ENCODE peak calls at places on chromosome 9, in eight cellular contexts. T, F, P, W, X, R, L and Y are unnamed samples. For H3K4me1 and H3K9me3, the result is how much of the 10 kb centered on the place peaks cover.

GRCh38 chr9:27489087-27489876 is 34.8 kb upstream of the IFNK start:
- DNase-seq in W (no peak), L (no peak), R (no peak), P (no peak), T (no peak), X (peak), F (no peak), Y (no peak)

GRCh38 chr9:133242241-133242640 is 32.8 kb downstream of the ABO start:
- DNase-seq in P (no peak), W (no peak), F (no peak), L (no peak), X (no peak), T (no peak), R (no peak), Y (no peak)

GRCh38 chr9:118162711-118163110 is 458.5 kb downstream of the TLR4 start:
- DNase-seq in W (no peak), L (no peak), F (no peak), T (no peak), P (no peak), R (no peak), X (no peak), Y (no peak)

GRCh38 chr9:99712214-99712613 is 109.5 kb upstream of the NR4A3 start:
- DNase-seq in L (no peak), R (no peak), P (no peak), W (no peak), F (no peak), T (no peak), X (no peak), Y (no peak)

GRCh38 chr9:108150736-108151135 is 661.2 kb upstream of the KLF4 start:
- DNase-seq in T (peak), P (peak), L (peak), X (no peak), W (peak), F (no peak), R (peak), Y (peak)

GRCh38 chr9:93712896-93713295 is 136.5 kb downstream of the PHF2 start:
- DNase-seq in T (no peak), R (no peak), X (no peak), P (no peak), F (no peak), L (no peak), W (no peak), Y (no peak)

GRCh38 chr9:123784513-123784912 is 145.4 kb downstream of the DENND1A start:
- DNase-seq in R (no peak), P (peak), T (no peak), W (no peak), L (no peak), X (no peak), F (no peak), Y (no peak)

GRCh38 chr9:133375116-133375723 is 640 bp downstream of the SURF4 start:
- DNase-seq in F (peak), T (peak), L (no peak), P (peak), X (no peak), R (no peak), W (no peak), Y (peak)

GRCh38 chr9:99820330-99821186 is 1.1 kb upstream of the NR4A3 start:
- DNase-seq in L (peak), W (peak), T (peak), R (peak), P (peak), X (no peak), F (peak), Y (peak)

GRCh38 chr9:117305454-117305853 is 109.4 kb downstream of the ASTN2 start:
- DNase-seq in R (no peak), F (no peak), L (no peak), X (no peak), T (no peak), P (no peak), W (no peak), Y (no peak)

GRCh38 chr9:72332351-72332750 is 32.7 kb downstream of the ZFAND5 start:
- DNase-seq in R (no peak), W (no peak), T (no peak), P (peak), L (no peak), F (no peak), X (no peak), Y (no peak)

GRCh38 chr9:85639675-85640186 is 102.0 kb downstream of the AGTPBP1 start:
- DNase-seq in L (no peak), W (no peak), R (no peak), X (no peak), T (no peak), F (no peak), P (no peak), Y (no peak)

GRCh38 chr9:4508246-4508906 is 18.1 kb downstream of the SLC1A1 start:
- DNase-seq in X (no peak), P (peak), R (no peak), L (no peak), T (no peak), W (no peak), F (no peak), Y (no peak)

GRCh38 chr9:96513622-96514021 is 63.7 kb downstream of the HABP4 start:
- DNase-seq in T (no peak), F (no peak), L (no peak), P (peak), X (no peak), W (no peak), R (no peak), Y (no peak)

GRCh38 chr9:119289740-119290139 is 79.5 kb downstream of the BRINP1 start:
- DNase-seq in X (no peak), W (peak), T (peak), P (peak), R (no peak), L (no peak), F (peak), Y (no peak)

GRCh38 chr9:116369706-116370105 is 216.1 kb downstream of the PAPPA start:
- DNase-seq in W (no peak), P (no peak), L (no peak), F (no peak), R (no peak), T (no peak), X (no peak), Y (no peak)

GRCh38 chr9:137253717-137254623 is 1.2 kb upstream of the NELFB start:
- DNase-seq in F (peak), T (no peak), P (peak), R (no peak), L (no peak), W (no peak), X (no peak), Y (no peak)

GRCh38 chr9:89310486-89311345 is at the start of gene CKS2:
- DNase-seq in X (peak), T (peak), W (peak), F (peak), R (peak), L (peak), P (peak), Y (peak)

GRCh38 chr9:89312154-89312616 is 1.2 kb downstream of the CKS2 start:
- DNase-seq in F (peak), R (no peak), L (no peak), W (no peak), X (no peak), T (no peak), P (peak), Y (no peak)

GRCh38 chr9:89309608-89310485 is 1.1 kb upstream of the CKS2 start:
- DNase-seq in L (no peak), X (no peak), R (no peak), F (peak), P (peak), W (peak), T (no peak), Y (no peak)

GRCh38 chr9:89313842-89314241 is 2.8 kb downstream of the CKS2 start:
- DNase-seq in L (no peak), X (no peak), R (no peak), T (no peak), P (peak), W (no peak), F (no peak), Y (no peak)

DNA sequence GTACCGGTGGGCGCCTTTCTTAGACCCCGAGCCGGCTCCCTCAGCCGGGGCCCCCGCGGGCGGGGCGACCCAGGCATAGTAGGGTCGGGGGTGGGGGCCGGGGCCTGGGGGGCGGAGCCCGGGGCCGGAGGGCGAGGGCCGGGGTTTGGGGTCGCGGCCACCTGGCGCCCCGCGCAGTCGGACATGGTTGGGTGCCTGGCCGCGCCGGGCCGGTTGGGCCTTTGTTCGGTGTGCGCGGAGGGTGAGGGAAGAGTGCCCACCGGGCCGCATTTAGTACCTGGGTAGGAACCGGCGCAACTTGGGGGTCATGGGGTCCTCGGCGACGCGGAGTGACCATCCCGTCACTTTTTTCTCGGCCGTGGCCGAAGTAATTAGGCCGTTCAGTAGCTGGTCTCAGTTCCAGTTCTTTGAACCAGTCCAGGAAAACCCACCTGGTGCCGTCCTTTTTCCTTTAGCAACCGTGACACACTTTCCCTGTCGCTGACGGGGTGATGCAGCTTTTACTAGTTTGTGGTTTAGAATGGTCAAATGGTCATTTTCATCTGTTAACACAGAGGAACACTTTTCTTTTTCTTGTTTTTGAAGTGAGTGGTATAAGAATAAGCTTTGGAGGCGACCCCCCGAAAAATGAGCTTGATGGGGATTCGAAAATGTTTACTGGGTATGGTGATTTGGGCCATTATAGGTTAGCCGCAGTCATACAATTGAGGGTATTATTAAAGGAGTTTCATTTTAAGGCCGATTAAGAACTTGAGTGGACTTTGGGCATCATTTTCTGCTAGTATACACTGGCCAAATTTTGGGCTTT is 555 bp downstream of the CKS2 start:
- DNase-seq in F (peak), L (no peak), T (no peak), W (peak), R (no peak), X (no peak), P (peak), Y (no peak)
- H3K4me1 ChIP-seq in F (under half), L (under half), T (under half), W (under half), R (under half), X (under half), P (under half), Y (under half)

DNA sequence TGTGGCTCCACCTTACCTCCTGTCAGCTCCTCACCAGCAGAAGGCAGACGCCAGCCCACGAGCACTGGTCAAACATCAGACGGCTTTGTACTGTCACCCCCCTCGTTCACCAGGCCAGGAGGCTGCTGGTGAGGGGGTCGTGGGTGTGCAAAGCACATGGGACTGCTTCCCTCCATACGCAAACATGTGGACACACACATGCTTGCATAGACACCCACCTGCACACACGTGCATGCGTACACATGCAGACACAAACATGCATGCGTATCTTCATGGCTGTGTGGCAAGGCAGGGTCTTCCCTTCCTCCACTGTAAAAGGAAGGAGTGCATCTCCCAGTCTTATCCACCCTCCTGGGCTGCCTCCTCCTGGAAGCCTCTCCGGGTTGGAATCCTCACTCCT is 178.5 kb downstream of the OLFM1 start:
- DNase-seq in X (no peak), W (no peak), R (no peak), F (no peak), T (no peak), P (no peak), L (no peak), Y (no peak)
- H3K9me3 ChIP-seq in X (under half), W (under half), R (under half), F (under half), T (under half), P (under half), L (under half), Y (under half)

GRCh38 chr9:20808002-20808401 is 123.9 kb downstream of the FOCAD start:
- DNase-seq in R (no peak), P (no peak), L (no peak), X (no peak), F (no peak), T (no peak), W (no peak), Y (no peak)

GRCh38 chr9:20805766-20806165 is 121.7 kb downstream of the FOCAD start:
- DNase-seq in X (no peak), P (no peak), F (no peak), T (no peak), L (no peak), W (no peak), R (no peak), Y (no peak)

GRCh38 chr9:20804476-20805253 is 120.6 kb downstream of the FOCAD start:
- DNase-seq in L (no peak), W (no peak), X (no peak), P (no peak), F (no peak), R (no peak), T (no peak), Y (no peak)
- H3K4me1 ChIP-seq in L (under half), W (under half), X (under half), P (under half), F (under half), R (under half), T (under half), Y (under half)

GRCh38 chr9:122551371-122551770 is 1.5 kb upstream of the OR1N2 start:
- DNase-seq in L (no peak), W (no peak), P (no peak), F (no peak), T (no peak), X (no peak), R (no peak), Y (no peak)

GRCh38 chr9:122552812-122553211 is at the start of gene OR1N2:
- DNase-seq in R (no peak), X (no peak), W (no peak), P (no peak), T (no peak), F (no peak), L (no peak), Y (no peak)
- H3K9me3 ChIP-seq in R (under half), X (under half), W (under half), P (under half), T (under half), F (under half), L (under half), Y (under half)

GRCh38 chr9:35666045-35666444 is 1.1 kb upstream of the ARHGEF39 start:
- DNase-seq in F (no peak), W (no peak), L (no peak), X (no peak), R (no peak), T (no peak), P (no peak), Y (no peak)

GRCh38 chr9:35666547-35666946 is 1.6 kb upstream of the ARHGEF39 start:
- DNase-seq in L (no peak), W (no peak), T (no peak), F (no peak), P (no peak), X (no peak), R (no peak), Y (no peak)

GRCh38 chr9:35665471-35665818 is 450 bp upstream of the ARHGEF39 start:
- DNase-seq in X (no peak), T (no peak), W (no peak), F (no peak), R (no peak), L (no peak), P (no peak), Y (no peak)

GRCh38 chr9:35662437-35662836 is 2.6 kb downstream of the ARHGEF39 start:
- DNase-seq in F (no peak), W (no peak), P (no peak), T (no peak), X (no peak), R (no peak), L (no peak), Y (no peak)

DNA sequence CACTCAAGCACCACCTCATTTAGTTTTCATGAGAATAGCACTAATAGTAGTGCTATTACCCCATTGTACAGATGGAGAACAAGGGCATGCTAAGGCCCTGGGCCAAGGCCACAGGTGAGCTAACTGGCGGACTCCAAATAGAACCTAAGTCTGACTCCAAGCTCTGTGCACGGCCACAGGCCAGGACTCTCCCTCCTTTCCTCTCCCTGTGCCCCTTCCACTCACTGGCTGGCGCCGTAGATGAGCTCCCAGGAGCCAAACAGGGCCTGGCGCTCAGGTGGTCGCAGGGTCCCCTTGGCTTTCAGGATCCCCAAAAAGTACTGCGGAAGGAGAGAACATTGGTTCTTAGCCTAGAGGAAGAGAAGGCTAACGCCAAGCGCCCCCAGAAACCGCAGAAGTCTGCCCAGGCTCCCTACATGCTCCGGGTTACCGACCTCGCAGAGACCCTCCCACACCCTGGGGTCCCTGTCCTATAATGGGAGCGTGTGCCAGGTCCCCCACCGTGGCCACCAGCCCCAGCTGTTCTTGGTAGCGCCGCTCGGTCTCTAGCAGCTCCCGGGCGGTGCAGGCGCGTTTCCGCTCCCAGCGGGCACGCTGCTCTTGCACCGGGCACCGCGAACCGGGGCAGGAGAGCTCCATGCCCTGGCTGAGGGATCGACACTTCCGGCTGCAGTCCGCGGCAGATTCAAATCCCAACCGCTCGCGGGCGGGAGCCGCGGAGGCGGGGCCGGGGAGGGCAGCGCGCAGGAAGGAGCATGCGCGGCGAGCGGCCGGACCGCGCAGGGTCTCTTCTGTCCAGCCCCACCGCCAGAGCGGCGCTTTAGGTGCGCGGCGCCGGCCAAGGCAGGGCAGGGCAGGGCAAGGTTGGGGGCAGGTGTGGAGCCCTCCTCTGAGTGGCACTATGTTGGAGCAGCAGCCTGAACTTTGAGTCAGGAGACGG is at the start of gene ARHGEF39:
- DNase-seq in W (peak), L (peak), R (peak), P (peak), X (no peak), T (peak), F (peak), Y (peak)
- H3K4me1 ChIP-seq in W (under half), L (under half), R (under half), P (under half), X (under half), T (under half), F (under half), Y (under half)